ENCODE peak calls at places on chromosome 3, in nine cellular contexts. P is breast epithelium, X is esophagus muscularis mucosa, S is spleen, V is ovary, O is endothelial cell of umbilical vein, R is GM12892, E is right lobe of liver, Z is A549. K is an unnamed sample.
A peak's percentile ranks its signal among the peaks of the same experiment; 100 is the strongest.

GRCh38 chr3:150806436-150806835 is 43.5 kb upstream of the SIAH2 start:
- DNase-seq in P (no peak), X (peak; percentile 24), S (no peak), V (no peak), O (no peak), R (no peak), E (no peak), Z (no peak), K (no peak)

GRCh38 chr3:134885877-134886621 is 91.0 kb downstream of the EPHB1 start:
- DNase-seq in P (no peak), X (no peak), S (peak; percentile 7), V (no peak), O (no peak), R (peak; percentile 25), E (no peak), Z (no peak), K (no peak)

GRCh38 chr3:150483226-150483625 is 63.1 kb downstream of the SERP1 start:
- DNase-seq in P (no peak), X (no peak), S (no peak), V (no peak), O (no peak), R (no peak), E (no peak), Z (no peak), K (no peak)

GRCh38 chr3:48429416-48430358 is at the start of gene PLXNB1:
- DNase-seq in P (peak; percentile 76), X (peak; percentile 97), S (peak; percentile 90), V (peak; percentile 87), O (peak; percentile 28), R (peak; percentile 87), E (peak; percentile 89), Z (peak; percentile 42), K (peak; percentile 84)

GRCh38 chr3:33377931-33378330 is 62.3 kb downstream of the UBP1 start:
- DNase-seq in P (no peak), X (no peak), S (no peak), V (no peak), O (no peak), R (no peak), E (no peak), Z (no peak), K (no peak)

GRCh38 chr3:128415773-128416577 is 50.7 kb downstream of the DNAJB8 start:
- DNase-seq in P (no peak), X (no peak), S (no peak), V (no peak), O (no peak), R (no peak), E (no peak), Z (no peak), K (peak; percentile 33)

GRCh38 chr3:169812844-169813677 is at the start of the genes LRRC34 and LRRIQ4:
- DNase-seq in P (no peak), X (no peak), S (peak; percentile 93), V (peak; percentile 66), O (peak; percentile 77), R (peak; percentile 52), E (peak; percentile 75), Z (no peak), K (peak; percentile 92)

GRCh38 chr3:197580253-197580691 is 24.5 kb upstream of the BDH1 start:
- DNase-seq in P (no peak), X (no peak), S (no peak), V (no peak), O (no peak), R (no peak), E (no peak), Z (no peak), K (peak; percentile 37)

GRCh38 chr3:10374311-10374710 is 53.4 kb upstream of the SEC13 start:
- DNase-seq in P (no peak), X (no peak), S (peak; percentile 46), V (no peak), O (no peak), R (no peak), E (no peak), Z (no peak), K (no peak)

GRCh38 chr3:6266135-6266534 is 594.8 kb upstream of the GRM7 start:
- DNase-seq in P (no peak), X (no peak), S (no peak), V (no peak), O (no peak), R (no peak), E (no peak), Z (no peak), K (no peak)

GRCh38 chr3:184338538-184338945 is 1.1 kb downstream of the FAM131A start:
- DNase-seq in P (no peak), X (no peak), S (no peak), V (peak; percentile 95), O (peak; percentile 84), R (no peak), E (peak; percentile 52), Z (no peak), K (no peak)

GRCh38 chr3:144384241-144384979 is 412.8 kb downstream of the DIPK2A start:
- DNase-seq in P (no peak), X (no peak), S (no peak), V (no peak), O (no peak), R (no peak), E (no peak), Z (no peak), K (no peak)

GRCh38 chr3:144380832-144381231 is 409.2 kb downstream of the DIPK2A start:
- DNase-seq in P (no peak), X (no peak), S (no peak), V (no peak), O (no peak), R (no peak), E (no peak), Z (no peak), K (no peak)

GRCh38 chr3:144381607-144382006 is 410.0 kb downstream of the DIPK2A start:
- DNase-seq in P (no peak), X (no peak), S (no peak), V (no peak), O (no peak), R (no peak), E (no peak), Z (no peak), K (no peak)
- TF ChIP-seq POLR2A in P (no peak), X (no peak), S (no peak), V (no peak), O (no peak), R (no peak), E (no peak), Z (no peak), K (no peak)

GRCh38 chr3:89186446-89186845 is 79.0 kb downstream of the EPHA3 start:
- DNase-seq in P (no peak), X (no peak), S (no peak), V (no peak), O (no peak), R (no peak), E (no peak), Z (no peak), K (no peak)
- TF ChIP-seq POLR2A in P (no peak), X (no peak), S (no peak), V (no peak), O (no peak), R (no peak), E (no peak), Z (no peak), K (no peak)

GRCh38 chr3:141875893-141876380 is 506 bp upstream of the ATP1B3 start:
- DNase-seq in P (no peak), X (peak; percentile 93), S (peak; percentile 96), V (peak; percentile 79), O (peak; percentile 70), R (no peak), E (peak; percentile 72), Z (peak; percentile 27), K (peak; percentile 69)
- TF ChIP-seq POLR2A in P (no peak), X (no peak), S (no peak), V (no peak), O (peak; percentile 38), R (no peak), E (no peak), Z (no peak), K (no peak)

DNA sequence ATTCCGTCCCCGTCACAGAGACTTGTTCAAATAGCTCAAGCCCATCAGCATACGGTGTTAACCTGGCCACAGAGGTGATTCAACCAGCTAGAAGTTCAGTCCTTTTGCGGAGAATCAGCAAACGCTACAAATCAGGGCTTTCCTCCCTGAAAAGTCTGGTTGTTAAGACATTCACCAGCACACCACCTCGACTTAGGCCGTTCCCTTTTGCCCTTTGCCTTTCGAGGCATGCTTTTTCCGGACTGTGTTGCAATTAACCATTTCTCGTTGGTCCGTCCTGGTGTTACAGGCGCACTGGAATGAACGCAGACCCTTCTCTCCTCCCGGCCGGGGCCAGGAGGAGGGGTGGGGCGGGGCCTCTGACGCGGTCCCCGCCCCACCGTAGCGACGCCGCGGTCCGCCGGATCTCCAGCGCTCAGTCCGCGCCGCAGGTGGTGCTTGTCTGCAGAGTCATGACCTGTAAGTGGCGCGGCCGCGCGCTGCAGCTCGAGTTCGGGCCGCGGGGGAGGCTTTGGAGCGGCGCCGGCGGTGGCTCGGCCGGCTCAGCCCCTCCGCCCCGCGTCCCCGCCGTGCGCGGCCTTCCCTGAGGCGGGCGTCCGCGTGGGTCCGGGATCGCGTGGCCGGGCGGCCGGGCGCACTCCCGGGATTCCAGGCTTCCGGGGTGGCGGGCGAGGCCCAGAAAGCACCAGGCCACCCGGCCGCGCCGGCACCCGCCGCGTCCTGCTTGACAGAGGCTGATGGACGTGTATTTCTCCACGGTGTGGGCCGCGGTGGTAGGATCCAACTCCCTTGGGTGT is at the start of gene NIT2:
- DNase-seq in P (peak; percentile 78), X (peak; percentile 94), S (peak; percentile 97), V (peak; percentile 92), O (peak; percentile 72), R (peak; percentile 85), E (peak; percentile 93), Z (peak; percentile 86), K (peak; percentile 52)
- TF ChIP-seq POLR2A in P (no peak), X (no peak), S (no peak), V (peak; percentile 18), O (peak; percentile 81), R (peak; percentile 91), E (peak; percentile 93), Z (peak; percentile 91), K (no peak)